ENCODE peak calls at places on chromosomes 6 and 20, in four cellular contexts. H is CD8-positive, alpha-beta T cell; R is CD4-positive, CD25-positive, alpha-beta regulatory T cell; B is A549. F is an unnamed sample. For H3K4me1, the result is how much of the 10 kb centered on the place peaks cover.

GRCh38 chr6:151119823-151120524 is 119.8 kb upstream of the AKAP12 start:
- DNase-seq in H (no peak), B (no peak), R (no peak), F (no peak)

GRCh38 chr6:152129606-152130249 is 322.2 kb downstream of the ESR1 start:
- DNase-seq in R (no peak), H (no peak), B (no peak), F (no peak)

GRCh38 chr6:123888779-123889513 is 85.3 kb downstream of the NKAIN2 start:
- DNase-seq in H (no peak), R (no peak), B (no peak), F (no peak)

GRCh38 chr20:34420146-34420545 is 57.1 kb downstream of the ITCH start:
- DNase-seq in B (no peak), R (no peak), H (no peak), F (no peak)

GRCh38 chr20:51142448-51142847 is 119.5 kb upstream of the KCNG1 start:
- DNase-seq in H (no peak), B (no peak), R (no peak), F (no peak)

GRCh38 chr6:162681447-162681846 is 46.1 kb downstream of the PRKN start:
- DNase-seq in B (no peak), R (no peak), H (no peak), F (no peak)

GRCh38 chr6:11762782-11763459 is 15.7 kb downstream of the ADTRP start:
- DNase-seq in R (no peak), H (no peak), B (no peak), F (no peak)

GRCh38 chr6:149446791-149447376 is 37.9 kb downstream of the ZC3H12D start:
- DNase-seq in R (no peak), B (peak), H (no peak), F (no peak)

GRCh38 chr6:104601756-104602155 is 258.0 kb downstream of the HACE1 start:
- DNase-seq in B (no peak), R (no peak), H (no peak), F (no peak)

GRCh38 chr6:19836799-19837510 is at the start of gene ID4:
- DNase-seq in B (peak), H (no peak), R (no peak), F (no peak)
- H3K4me3 ChIP-seq in B (peak), H (no peak), R (no peak), F (no peak)

GRCh38 chr20:58160451-58161051 is 67.9 kb downstream of the ANKRD60 start:
- DNase-seq in B (no peak), H (no peak), R (no peak), F (no peak)
- H3K4me1 ChIP-seq in B (under half), H (under half), R (under half), F (under half)

GRCh38 chr20:47188540-47188939 is 168.0 kb downstream of the ZMYND8 start:
- DNase-seq in H (no peak), R (no peak), B (no peak), F (no peak)

GRCh38 chr20:47191074-47191673 is 165.3 kb downstream of the ZMYND8 start:
- DNase-seq in R (no peak), B (no peak), H (no peak), F (no peak)

GRCh38 chr20:47189060-47189459 is 167.4 kb downstream of the ZMYND8 start:
- DNase-seq in R (no peak), H (no peak), B (no peak), F (no peak)

GRCh38 chr20:47187450-47188195 is 168.9 kb downstream of the ZMYND8 start:
- DNase-seq in R (no peak), H (peak), B (no peak), F (no peak)
- H3K27ac ChIP-seq in R (no peak), H (no peak), B (no peak), F (no peak)

GRCh38 chr6:39836621-39837020 is 44.4 kb downstream of the DAAM2 start:
- DNase-seq in H (no peak), R (no peak), B (no peak), F (no peak)

GRCh38 chr6:39834278-39834677 is 42.1 kb downstream of the DAAM2 start:
- DNase-seq in R (no peak), B (no peak), H (no peak), F (no peak)

GRCh38 chr6:39839445-39839844 is 47.3 kb downstream of the DAAM2 start:
- DNase-seq in B (no peak), R (no peak), H (no peak), F (no peak)

GRCh38 chr6:39834866-39835265 is 42.7 kb downstream of the DAAM2 start:
- DNase-seq in R (no peak), B (no peak), H (no peak), F (no peak)

DNA sequence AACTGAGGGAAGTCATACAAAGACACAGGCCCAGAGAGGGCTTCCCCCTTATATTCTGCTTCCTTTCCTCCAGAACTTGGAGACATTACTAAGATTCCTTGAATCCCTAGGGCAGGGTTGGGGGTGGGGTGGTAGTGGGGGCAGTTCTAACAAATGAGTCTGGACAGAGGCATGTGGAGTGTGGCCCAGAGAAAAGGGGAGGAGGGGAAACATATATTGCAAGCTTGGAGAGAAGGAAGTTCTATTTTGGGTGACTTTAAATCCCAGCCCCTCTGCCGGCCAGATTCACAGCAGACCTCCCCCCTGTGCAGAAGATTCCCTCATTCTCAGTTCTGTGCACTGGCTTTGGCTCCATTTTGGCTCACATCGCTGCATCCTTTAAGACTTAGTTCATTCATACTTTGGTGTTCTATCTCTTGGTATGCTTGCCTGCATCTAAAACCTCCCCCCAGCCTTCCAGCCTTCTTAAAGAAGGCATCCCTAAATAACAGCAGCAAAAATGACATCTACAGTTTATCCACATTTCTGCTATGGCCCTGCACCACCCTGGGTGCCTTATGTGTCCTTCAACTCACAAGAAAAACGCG is 43.8 kb downstream of the DAAM2 start:
- DNase-seq in B (no peak), H (no peak), R (no peak), F (no peak)
- H3K4me3 ChIP-seq in B (no peak), H (no peak), R (no peak), F (no peak)

F was measured in effector memory CD4-positive, alpha-beta T cell.